ENCODE peak calls at places on chromosome 6, in four cellular contexts. D is A549, H is GM12878, M is K562. Z is an unnamed sample.

GRCh38 chr6:110325197-110325596 is 33.0 kb downstream of the METTL24 start:
- ATAC-seq in D (no peak), H (no peak), M (no peak), Z (peak; percentile 68)

GRCh38 chr6:143140767-143141166 is 80.1 kb downstream of the AIG1 start:
- ATAC-seq in D (no peak), H (no peak), M (no peak), Z (no peak)

GRCh38 chr6:100948381-100949133 is 67.4 kb upstream of the ASCC3 start:
- ATAC-seq in D (peak; percentile 39), H (no peak), M (peak; percentile 23), Z (no peak)

GRCh38 chr6:138931660-138932059 is 56.4 kb downstream of the REPS1 start:
- ATAC-seq in D (no peak), H (peak; percentile 69), M (no peak), Z (no peak)

GRCh38 chr6:98932424-98932823 is 15.3 kb downstream of the FBXL4 start:
- ATAC-seq in D (no peak), H (no peak), M (no peak), Z (no peak)

GRCh38 chr6:135166515-135166914 is 14.6 kb upstream of the MYB start:
- ATAC-seq in D (no peak), H (no peak), M (no peak), Z (no peak)

GRCh38 chr6:110385458-110385863 is 27.3 kb upstream of the METTL24 start:
- ATAC-seq in D (no peak), H (no peak), M (no peak), Z (no peak)

GRCh38 chr6:115220760-115221159 is 839.9 kb downstream of the FRK start:
- ATAC-seq in D (no peak), H (no peak), M (no peak), Z (no peak)

GRCh38 chr6:104766601-104767000 is 93.1 kb downstream of the HACE1 start:
- ATAC-seq in D (no peak), H (no peak), M (no peak), Z (no peak)

GRCh38 chr6:107436881-107437280 is 22.5 kb downstream of the PDSS2 start:
- ATAC-seq in D (no peak), H (no peak), M (no peak), Z (no peak)

GRCh38 chr6:44439270-44440045 is 52.0 kb downstream of the CDC5L start:
- ATAC-seq in D (peak; percentile 82), H (no peak), M (peak; percentile 77), Z (no peak)

GRCh38 chr6:56242343-56242742 is 5.0 kb downstream of the COL21A1 start:
- ATAC-seq in D (no peak), H (no peak), M (no peak), Z (no peak)

GRCh38 chr6:44921787-44922186 is 406.3 kb upstream of the RUNX2 start:
- ATAC-seq in D (no peak), H (peak; percentile 19), M (no peak), Z (no peak)

GRCh38 chr6:45462190-45463134 is 84.7 kb upstream of the SUPT3H start:
- ATAC-seq in D (no peak), H (no peak), M (peak; percentile 48), Z (no peak)

GRCh38 chr6:56618050-56618449 is 24.6 kb downstream of the DST start:
- ATAC-seq in D (no peak), H (peak; percentile 61), M (peak; percentile 70), Z (no peak)

GRCh38 chr6:157500022-157500421 is 119.0 kb downstream of the ZDHHC14 start:
- ATAC-seq in D (no peak), H (no peak), M (no peak), Z (no peak)

GRCh38 chr6:160036790-160037206 is 67.9 kb downstream of the IGF2R start:
- ATAC-seq in D (no peak), H (no peak), M (no peak), Z (peak; percentile 83)

GRCh38 chr6:16205377-16206144 is 32.8 kb upstream of the GMPR start:
- ATAC-seq in D (no peak), H (peak; percentile 97), M (peak; percentile 38), Z (no peak)

GRCh38 chr6:6803180-6803978 is 214.9 kb downstream of the LY86 start:
- ATAC-seq in D (peak; percentile 41), H (peak; percentile 77), M (peak; percentile 21), Z (no peak)

GRCh38 chr6:22632561-22632960 is 63.2 kb downstream of the HDGFL1 start:
- ATAC-seq in D (no peak), H (no peak), M (no peak), Z (no peak)

GRCh38 chr6:36519352-36519751 is 27.9 kb downstream of the STK38 start:
- ATAC-seq in D (no peak), H (no peak), M (no peak), Z (no peak)

GRCh38 chr6:138882369-138883017 is 86.6 kb downstream of the ECT2L start:
- ATAC-seq in D (no peak), H (peak; percentile 91), M (no peak), Z (no peak)

GRCh38 chr6:15376900-15377487 is 131.1 kb downstream of the JARID2 start:
- ATAC-seq in D (no peak), H (no peak), M (no peak), Z (no peak)

GRCh38 chr6:21061892-21062291 is 527.6 kb downstream of the CDKAL1 start:
- ATAC-seq in D (no peak), H (peak; percentile 65), M (no peak), Z (no peak)

GRCh38 chr6:72219536-72219935 is 333.2 kb downstream of the RIMS1 start:
- ATAC-seq in D (no peak), H (no peak), M (no peak), Z (no peak)

GRCh38 chr6:152948150-152948768 is 34.6 kb downstream of the FBXO5 start:
- ATAC-seq in D (peak; percentile 73), H (peak; percentile 91), M (peak; percentile 94), Z (peak; percentile 55)

GRCh38 chr6:152952866-152953509 is 29.9 kb downstream of the FBXO5 start:
- ATAC-seq in D (no peak), H (peak; percentile 47), M (peak; percentile 52), Z (no peak)

GRCh38 chr6:152950240-152950639 is 32.6 kb downstream of the FBXO5 start:
- ATAC-seq in D (no peak), H (no peak), M (no peak), Z (no peak)

GRCh38 chr6:152954443-152954842 is 28.4 kb downstream of the FBXO5 start:
- ATAC-seq in D (no peak), H (peak; percentile 84), M (peak; percentile 78), Z (no peak)

DNA sequence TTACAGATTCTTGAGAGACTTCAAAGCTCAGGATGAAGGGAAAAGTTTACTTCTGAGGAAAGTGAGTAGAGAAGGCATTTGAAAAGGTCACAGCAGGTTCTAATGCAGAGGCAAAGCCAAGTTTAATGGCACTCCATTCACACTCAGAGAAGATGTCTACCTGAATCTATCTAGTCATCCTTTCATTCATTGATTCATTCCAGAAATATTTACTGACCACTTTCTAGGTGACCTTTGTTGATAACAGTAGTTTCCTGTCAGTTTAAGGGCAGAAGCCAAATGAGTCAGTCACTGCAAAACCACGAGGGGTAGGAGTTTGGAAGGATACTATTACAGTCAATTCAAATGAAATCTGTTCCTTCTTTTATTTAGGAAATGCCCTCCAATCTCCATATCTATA is 30.8 kb downstream of the FBXO5 start:
- ATAC-seq in D (no peak), H (no peak), M (no peak), Z (no peak)
- TF ChIP-seq EP300 in D (no peak), H (no peak), M (no peak), Z (no peak)

GRCh38 chr6:3317741-3318211 is 59.0 kb downstream of the PSMG4 start:
- ATAC-seq in D (no peak), H (no peak), M (no peak), Z (peak; percentile 44)
- TF ChIP-seq EP300 in D (no peak), H (no peak), M (no peak), Z (no peak)

GRCh38 chr6:90222008-90222407 is 74.6 kb downstream of the BACH2 start:
- ATAC-seq in D (no peak), H (no peak), M (no peak), Z (no peak)

GRCh38 chr6:90217621-90218496 is 78.8 kb downstream of the BACH2 start:
- ATAC-seq in D (peak; percentile 95), H (no peak), M (peak; percentile 77), Z (peak; percentile 85)

GRCh38 chr6:90220273-90220672 is 76.4 kb downstream of the BACH2 start:
- ATAC-seq in D (no peak), H (no peak), M (no peak), Z (no peak)

GRCh38 chr6:90221403-90221802 is 75.2 kb downstream of the BACH2 start:
- ATAC-seq in D (no peak), H (no peak), M (no peak), Z (no peak)

GRCh38 chr6:90219168-90219985 is 77.3 kb downstream of the BACH2 start:
- ATAC-seq in D (peak; percentile 35), H (no peak), M (peak; percentile 25), Z (peak; percentile 58)
- TF ChIP-seq EP300 in D (no peak), H (no peak), M (no peak), Z (no peak)

DNA sequence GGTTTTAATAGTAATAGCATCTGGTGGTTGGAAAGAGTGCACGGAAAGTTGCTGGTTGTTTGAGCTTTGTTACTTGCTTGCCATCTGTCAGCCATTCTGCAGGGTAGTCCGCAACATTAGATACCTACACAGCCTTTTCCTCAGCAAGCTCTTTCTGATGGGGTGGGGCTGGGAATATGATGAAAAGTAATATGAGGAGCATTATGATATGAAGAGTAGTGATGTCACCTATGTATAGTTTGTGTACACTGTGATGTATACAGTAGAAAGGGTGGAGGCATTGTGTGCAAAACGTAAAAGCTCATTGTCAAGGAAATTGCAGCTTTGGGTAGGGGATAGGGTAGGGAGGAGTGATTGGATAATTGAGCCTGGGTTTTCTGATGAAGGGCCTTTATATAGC is 16.1 kb downstream of the SCAF8 start:
- ATAC-seq in D (no peak), H (no peak), M (no peak), Z (no peak)
- TF ChIP-seq EP300 in D (no peak), H (no peak), M (no peak), Z (no peak)

GRCh38 chr6:68080074-68080473 is 555.0 kb upstream of the ADGRB3 start:
- ATAC-seq in D (no peak), H (no peak), M (peak; percentile 80), Z (no peak)
- TF ChIP-seq EP300 in D (no peak), H (no peak), M (no peak), Z (no peak)

DNA sequence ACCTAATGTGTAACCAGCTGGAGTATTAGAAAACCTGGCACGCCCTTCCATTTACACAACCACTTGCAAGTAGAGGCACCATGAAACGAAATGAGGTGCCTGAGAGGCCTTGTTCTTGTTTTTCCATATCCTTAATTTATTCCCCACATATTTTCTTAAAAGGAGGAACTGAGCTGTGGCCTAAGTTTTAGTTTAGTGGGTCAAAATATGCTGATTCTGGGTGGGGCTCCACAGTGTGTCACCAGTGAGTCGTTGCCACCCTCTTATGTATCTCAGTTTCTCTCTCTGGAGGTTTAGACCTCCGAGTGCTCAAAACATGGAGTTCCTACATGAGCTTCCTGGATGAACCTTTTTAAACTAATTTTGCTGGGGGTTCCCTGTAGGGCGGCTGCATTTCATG is 17.3 kb upstream of the IL22RA2 start:
- ATAC-seq in D (no peak), H (no peak), M (no peak), Z (no peak)
- TF ChIP-seq EP300 in D (no peak), H (no peak), M (no peak), Z (no peak)

DNA sequence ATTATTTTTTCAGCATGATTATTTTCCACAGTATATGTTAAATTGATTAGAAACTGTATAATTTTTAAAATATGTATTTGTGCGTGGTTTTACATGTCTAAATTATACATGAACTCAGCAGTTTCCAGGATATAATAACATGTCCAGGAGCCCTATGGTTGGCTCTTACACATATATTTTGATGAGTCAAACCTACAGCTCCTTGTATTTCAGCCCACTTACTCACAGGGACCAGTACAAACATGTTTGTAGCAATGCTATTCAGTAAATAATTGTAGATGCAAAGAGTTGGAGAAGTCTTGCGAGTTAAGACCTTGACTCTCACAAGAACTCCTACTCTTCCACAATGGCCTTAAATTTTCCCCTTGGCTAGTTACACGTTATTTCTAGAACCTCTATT is 107.2 kb upstream of the SASH1 start:
- ATAC-seq in D (no peak), H (no peak), M (no peak), Z (no peak)
- TF ChIP-seq EP300 in D (no peak), H (no peak), M (no peak), Z (no peak)

Z was measured in gastroesophageal sphincter.